ENCODE peak calls at places on chromosomes 3 and 15, in eight cellular contexts. H is prostate gland, V is K562, N is transverse colon, U is breast epithelium, J is stomach, M is spleen, O is sigmoid colon. C is an unnamed sample.

GRCh38 chr3:189272500-189273119 is 100.8 kb downstream of the TPRG1 start:
- DNase-seq in M (no peak), U (no peak), J (no peak), N (no peak), H (no peak), O (no peak), V (no peak), C (no peak)

GRCh38 chr3:59496250-59496649 is 446.4 kb upstream of the CFAP20DC start:
- DNase-seq in V (no peak), N (no peak), H (no peak), J (no peak), M (no peak), U (no peak), O (no peak), C (no peak)

GRCh38 chr3:152595975-152596832 is 238.7 kb upstream of the P2RY1 start:
- DNase-seq in U (no peak), J (peak; percentile 42), H (no peak), M (no peak), N (peak; percentile 66), V (peak; percentile 72), O (peak; percentile 72), C (peak; percentile 34)

GRCh38 chr3:168951884-168952283 is 711.6 kb downstream of the MECOM start:
- DNase-seq in N (no peak), M (no peak), V (no peak), J (no peak), H (no peak), U (no peak), O (no peak), C (no peak)

GRCh38 chr15:37010595-37010994 is 89.8 kb downstream of the MEIS2 start:
- DNase-seq in O (no peak), N (no peak), M (no peak), U (no peak), J (no peak), H (no peak), V (no peak), C (no peak)

GRCh38 chr15:85852969-85853368 is 58.2 kb upstream of the KLHL25 start:
- DNase-seq in N (no peak), J (no peak), M (no peak), H (no peak), U (no peak), V (no peak), O (no peak), C (no peak)

GRCh38 chr3:49554639-49555265 is 475 bp downstream of the BSN start:
- DNase-seq in V (peak; percentile 80), J (peak; percentile 65), U (no peak), M (peak; percentile 88), H (peak; percentile 22), O (no peak), N (peak; percentile 57), C (peak; percentile 70)

GRCh38 chr15:66670698-66671580 is 31.1 kb upstream of the SMAD6 start:
- DNase-seq in J (peak; percentile 90), V (peak; percentile 94), U (peak; percentile 74), M (no peak), H (peak; percentile 85), N (peak; percentile 88), O (no peak), C (no peak)

GRCh38 chr3:179652467-179653105 is at the start of gene USP13:
- DNase-seq in N (peak; percentile 54), M (peak; percentile 89), V (peak; percentile 70), O (peak; percentile 83), J (peak; percentile 59), U (peak; percentile 33), H (peak; percentile 47), C (peak; percentile 53)

GRCh38 chr3:117932441-117932840 is 1102.2 kb downstream of the IGSF11 start:
- DNase-seq in N (no peak), M (no peak), H (no peak), O (no peak), U (no peak), J (no peak), V (no peak), C (no peak)

GRCh38 chr3:159029306-159030026 is 227.6 kb downstream of the MFSD1 start:
- DNase-seq in J (no peak), O (no peak), V (no peak), H (no peak), U (no peak), M (no peak), N (no peak), C (no peak)

GRCh38 chr3:50388021-50388719 is 28.8 kb upstream of the TMEM115 start:
- DNase-seq in V (peak; percentile 41), H (no peak), J (no peak), M (no peak), O (no peak), U (no peak), N (no peak), C (no peak)

GRCh38 chr15:77898811-77899730 is 178.4 kb downstream of the TBC1D2B start:
- DNase-seq in U (no peak), H (no peak), O (peak; percentile 56), N (no peak), V (peak; percentile 43), M (peak; percentile 68), J (no peak), C (no peak)

GRCh38 chr3:98027084-98027445 is 8.1 kb downstream of the GABRR3 start:
- DNase-seq in N (no peak), H (no peak), J (no peak), O (no peak), U (no peak), M (no peak), V (no peak), C (no peak)

GRCh38 chr15:66734961-66735908 is 33.2 kb downstream of the SMAD6 start:
- DNase-seq in J (no peak), H (no peak), O (peak; percentile 60), U (no peak), M (no peak), N (no peak), V (no peak), C (no peak)

GRCh38 chr3:71469131-71469430 is 114.4 kb downstream of the FOXP1 start:
- DNase-seq in V (no peak), M (no peak), U (no peak), H (no peak), J (no peak), N (no peak), O (no peak), C (no peak)

GRCh38 chr3:170277833-170278586 is 55.8 kb downstream of the PRKCI start:
- DNase-seq in J (no peak), M (no peak), H (no peak), U (no peak), V (no peak), N (peak; percentile 23), O (no peak), C (no peak)

GRCh38 chr3:187613557-187613956 is 56.6 kb downstream of the SST start:
- DNase-seq in H (no peak), U (no peak), M (no peak), J (no peak), N (no peak), O (no peak), V (no peak), C (no peak)

GRCh38 chr3:108125550-108126071 is 34.8 kb upstream of the CD47 start:
- DNase-seq in M (peak; percentile 89), J (no peak), H (no peak), N (peak; percentile 53), O (no peak), U (no peak), V (peak; percentile 72), C (no peak)
- TF ChIP-seq POLR2A in M (peak; percentile 77), J (no peak), H (no peak), N (peak; percentile 38), O (no peak), U (no peak), V (no peak), C (peak; percentile 86)

DNA sequence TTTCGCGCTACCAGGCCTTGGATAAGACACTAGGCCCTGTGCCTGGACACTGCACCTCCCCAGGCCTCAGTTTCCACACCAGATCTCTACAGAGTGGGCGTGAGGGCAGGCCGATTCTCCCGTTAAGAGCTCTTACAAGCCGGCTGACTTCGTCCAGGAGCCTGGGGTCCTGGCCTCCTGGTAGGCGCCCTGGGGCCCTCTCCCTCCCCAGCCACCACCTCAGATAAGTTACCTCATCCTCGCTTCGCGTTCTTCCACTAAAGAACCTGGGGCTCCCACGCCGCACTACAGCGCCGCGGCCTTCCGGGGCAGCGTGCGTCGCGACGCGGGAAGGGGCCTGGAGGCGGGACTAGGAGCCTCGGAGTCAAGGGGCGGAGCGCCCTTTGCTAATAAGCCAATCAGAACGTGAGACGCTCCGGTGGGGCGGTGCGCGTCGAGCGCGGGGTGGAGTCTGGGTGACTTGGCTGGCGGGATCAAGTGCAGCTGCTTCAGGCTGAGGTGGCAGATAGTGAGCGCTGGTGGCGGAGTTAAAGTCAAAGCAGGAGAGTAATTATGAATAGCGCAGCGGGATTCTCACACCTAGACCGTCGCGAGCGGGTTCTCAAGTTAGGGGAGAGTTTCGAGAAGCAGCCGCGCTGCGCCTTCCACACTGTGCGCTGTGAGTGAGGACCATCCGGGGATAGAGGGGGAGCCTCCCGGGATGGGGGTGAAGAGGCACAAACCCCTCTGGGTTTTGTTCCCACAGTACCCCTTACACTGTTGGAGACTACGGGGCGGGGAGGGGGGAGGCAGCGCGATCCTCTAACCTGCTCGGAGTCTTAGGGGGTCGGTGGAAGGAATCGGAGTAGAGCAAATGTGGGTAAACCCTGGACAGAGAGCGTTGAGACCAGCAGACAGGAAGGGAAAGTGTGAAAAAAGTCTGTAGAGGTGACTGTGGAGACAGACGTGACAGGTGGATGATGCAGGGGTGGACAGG is at the start of the genes EAF2 and IQCB1:
- DNase-seq in U (peak; percentile 93), M (peak; percentile 99), V (peak; percentile 98), J (peak; percentile 98), H (peak; percentile 97), N (peak; percentile 98), O (peak; percentile 98), C (peak; percentile 85)
- TF ChIP-seq POLR2AphosphoS5 in U (peak; percentile 40), M (peak; percentile 99), V (peak; percentile 70), J (peak; percentile 93), H (peak; percentile 98), N (peak; percentile 94), O (peak; percentile 96), C (peak; percentile 98)

GRCh38 chr15:40340740-40341400 is at the start of gene CCDC9B:
- DNase-seq in N (peak; percentile 96), J (peak; percentile 95), H (peak; percentile 90), M (peak; percentile 85), V (peak; percentile 63), O (peak; percentile 98), U (peak; percentile 89), C (no peak)
- TF ChIP-seq POLR2A in N (peak; percentile 88), J (no peak), H (peak; percentile 62), M (no peak), V (no peak), O (peak; percentile 96), U (no peak), C (no peak)

GRCh38 chr3:23213813-23214212 is 10.7 kb downstream of the UBE2E2 start:
- DNase-seq in V (no peak), M (no peak), N (no peak), U (no peak), O (no peak), H (no peak), J (no peak), C (no peak)
- TF ChIP-seq POLR2AphosphoS5 in V (no peak), M (no peak), N (no peak), U (no peak), O (no peak), H (no peak), J (no peak), C (no peak)

DNA sequence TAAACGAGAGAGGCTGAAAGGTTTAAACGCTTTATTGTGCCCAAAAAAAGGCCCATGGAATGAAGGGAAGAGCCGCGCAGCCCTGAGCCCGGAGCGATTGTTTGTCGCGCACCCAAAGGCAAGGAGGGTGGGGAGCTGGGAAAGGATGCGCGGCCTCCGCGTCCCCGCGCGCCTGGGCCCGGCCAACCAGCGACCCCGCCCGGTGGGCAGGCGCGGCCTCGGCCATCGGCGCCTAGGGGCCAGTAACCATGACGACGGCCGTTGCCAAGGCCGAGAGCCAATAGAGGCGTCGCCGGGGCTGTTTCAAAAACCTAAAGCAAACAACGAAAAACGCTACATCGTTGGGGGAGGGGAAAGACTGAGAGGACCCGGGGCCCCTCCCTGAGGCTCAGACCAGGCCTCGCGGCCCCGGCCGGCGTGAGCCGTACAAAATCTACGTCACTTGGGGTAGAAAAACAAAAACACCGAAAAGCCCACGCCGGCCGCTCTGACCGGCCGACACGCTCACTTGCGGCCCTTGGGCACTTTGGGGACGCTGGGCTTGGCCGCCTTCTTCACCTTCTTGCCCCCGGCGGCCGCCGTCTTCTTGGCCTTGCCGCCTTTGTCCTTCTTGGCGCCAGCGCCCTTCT is 36.2 kb downstream of the HMCES start:
- DNase-seq in M (peak; percentile 91), V (peak; percentile 81), N (peak; percentile 85), H (peak; percentile 82), J (peak; percentile 75), O (peak; percentile 94), U (peak; percentile 78), C (peak; percentile 65)
- TF ChIP-seq POLR2A in M (no peak), V (no peak), N (peak; percentile 45), H (peak; percentile 59), J (no peak), O (no peak), U (peak; percentile 24), C (no peak)

C was measured in GM12892.